ENCODE peak calls at places on chromosome 12, in nine cellular contexts. C is AG09319; Z is NCI-H345; B is activated naive CD8-positive, alpha-beta T cell treated with anti-CD3 and anti-CD28 coated beads, Interleukin-2, amount 10 ng/mL, durations not matched to agents 7 days and 5 days; A is stimulated activated CD8-positive, alpha-beta memory T cell treated with anti-CD3 and anti-CD28 coated beads, Interleukin-2, amount 100 ng/mL, for 1 hour; T is kidney tubule cell; Q is NCI-H146; W is KG1; P is left colon. J is an unnamed sample.

GRCh38 chr12:12612403-12612802 is 727 bp downstream of the CREBL2 start:
- DNase-seq in C (no peak), Z (peak; percentile 20), B (no peak), A (no peak), T (peak; percentile 66), Q (peak; percentile 59), W (no peak), P (no peak), J (peak; percentile 29)

GRCh38 chr12:56258820-56259183 is 618 bp upstream of the ANKRD52 start:
- DNase-seq in C (no peak), Z (no peak), B (no peak), A (no peak), T (no peak), Q (no peak), W (no peak), P (no peak), J (no peak)

GRCh38 chr12:116864371-116865160 is 16.7 kb downstream of the HRK start:
- DNase-seq in C (no peak), Z (no peak), B (no peak), A (no peak), T (peak; percentile 64), Q (peak; percentile 57), W (no peak), P (no peak), J (no peak)

GRCh38 chr12:131833896-131834641 is 5.9 kb downstream of the MMP17 start:
- DNase-seq in C (no peak), Z (peak; percentile 9), B (no peak), A (no peak), T (peak; percentile 11), Q (no peak), W (no peak), P (no peak), J (no peak)

GRCh38 chr12:101581190-101581589 is 13.6 kb upstream of the MYBPC1 start:
- DNase-seq in C (no peak), Z (no peak), B (no peak), A (no peak), T (no peak), Q (no peak), W (no peak), P (no peak), J (no peak)

GRCh38 chr12:86838709-86839108 is 582.5 kb upstream of the MGAT4C start:
- DNase-seq in C (no peak), Z (no peak), B (no peak), A (no peak), T (no peak), Q (no peak), W (no peak), P (no peak), J (no peak)

GRCh38 chr12:111268738-111269572 is 99.9 kb downstream of the PHETA1 start:
- DNase-seq in C (no peak), Z (peak; percentile 4), B (no peak), A (no peak), T (no peak), Q (peak; percentile 11), W (peak; percentile 12), P (no peak), J (no peak)

GRCh38 chr12:52659395-52659794 is 7.4 kb upstream of the KRT2 start:
- DNase-seq in C (no peak), Z (no peak), B (no peak), A (no peak), T (no peak), Q (no peak), W (no peak), P (no peak), J (no peak)

GRCh38 chr12:93378373-93379310 is 917 bp downstream of the NUDT4 start:
- DNase-seq in C (peak; percentile 44), Z (peak; percentile 55), B (peak; percentile 71), A (peak; percentile 27), T (peak; percentile 73), Q (peak; percentile 49), W (peak; percentile 63), P (peak; percentile 60), J (peak; percentile 53)

GRCh38 chr12:124852329-124852831 is 11.3 kb downstream of the SCARB1 start:
- DNase-seq in C (no peak), Z (no peak), B (peak; percentile 42), A (no peak), T (peak; percentile 19), Q (no peak), W (no peak), P (peak; percentile 57), J (no peak)

GRCh38 chr12:31201382-31201781 is 124.6 kb downstream of the SINHCAF start:
- DNase-seq in C (no peak), Z (no peak), B (no peak), A (no peak), T (no peak), Q (no peak), W (no peak), P (no peak), J (no peak)

GRCh38 chr12:131025234-131025633 is 71.5 kb downstream of the ADGRD1 start:
- DNase-seq in C (no peak), Z (no peak), B (no peak), A (no peak), T (no peak), Q (no peak), W (no peak), P (no peak), J (no peak)

GRCh38 chr12:51419473-51420228 is 5.0 kb upstream of the SLC4A8 start:
- DNase-seq in C (no peak), Z (peak; percentile 94), B (no peak), A (no peak), T (no peak), Q (peak; percentile 89), W (no peak), P (no peak), J (no peak)

GRCh38 chr12:87383705-87384104 is 645.5 kb downstream of the C12orf50 start:
- DNase-seq in C (no peak), Z (no peak), B (no peak), A (no peak), T (no peak), Q (peak; percentile 21), W (no peak), P (no peak), J (no peak)

GRCh38 chr12:109432842-109433304 is 44.2 kb downstream of the KCTD10 start:
- DNase-seq in C (peak; percentile 58), Z (peak; percentile 75), B (peak; percentile 88), A (peak; percentile 52), T (peak; percentile 81), Q (peak; percentile 69), W (peak; percentile 29), P (peak; percentile 92), J (peak; percentile 74)

GRCh38 chr12:41932470-41932991 is 212.1 kb downstream of the GXYLT1 start:
- DNase-seq in C (no peak), Z (peak; percentile 54), B (peak; percentile 42), A (no peak), T (peak; percentile 48), Q (peak; percentile 98), W (peak; percentile 82), P (peak; percentile 46), J (no peak)

GRCh38 chr12:128914908-128915563 is 61.8 kb downstream of the GLT1D1 start:
- DNase-seq in C (no peak), Z (no peak), B (no peak), A (no peak), T (no peak), Q (no peak), W (peak; percentile 33), P (no peak), J (no peak)

GRCh38 chr12:127145929-127146789 is 1120.8 kb upstream of the TMEM132C start:
- DNase-seq in C (peak; percentile 53), Z (peak; percentile 23), B (peak; percentile 87), A (peak; percentile 53), T (peak; percentile 74), Q (peak; percentile 60), W (no peak), P (peak; percentile 78), J (peak; percentile 5)

GRCh38 chr12:122870867-122871664 is 24.9 kb downstream of the VPS37B start:
- DNase-seq in C (no peak), Z (no peak), B (peak; percentile 24), A (no peak), T (no peak), Q (no peak), W (no peak), P (peak; percentile 56), J (no peak)

GRCh38 chr12:117527480-117527857 is 166.0 kb upstream of the NOS1 start:
- DNase-seq in C (no peak), Z (no peak), B (no peak), A (no peak), T (no peak), Q (no peak), W (no peak), P (no peak), J (no peak)

GRCh38 chr12:62248873-62249272 is 11.3 kb upstream of the USP15 start:
- DNase-seq in C (no peak), Z (no peak), B (no peak), A (no peak), T (no peak), Q (peak; percentile 1), W (no peak), P (no peak), J (no peak)

GRCh38 chr12:94458882-94459772 is 540 bp downstream of the CEP83 start:
- DNase-seq in C (no peak), Z (peak; percentile 60), B (no peak), A (no peak), T (peak; percentile 27), Q (peak; percentile 66), W (peak; percentile 43), P (no peak), J (peak; percentile 11)

GRCh38 chr12:79547735-79548347 is 142.9 kb downstream of the PAWR start:
- DNase-seq in C (peak; percentile 52), Z (peak; percentile 37), B (no peak), A (no peak), T (peak; percentile 84), Q (peak; percentile 48), W (no peak), P (peak; percentile 57), J (peak; percentile 37)

GRCh38 chr12:26058308-26058707 is 66.5 kb downstream of the BHLHE41 start:
- DNase-seq in C (no peak), Z (no peak), B (no peak), A (no peak), T (no peak), Q (no peak), W (no peak), P (no peak), J (no peak)

GRCh38 chr12:111686574-111687105 is 787 bp downstream of the ACAD10 start:
- DNase-seq in C (no peak), Z (no peak), B (no peak), A (no peak), T (no peak), Q (no peak), W (no peak), P (no peak), J (no peak)

GRCh38 chr12:124523071-124523470 is 44.3 kb downstream of the NCOR2 start:
- DNase-seq in C (no peak), Z (peak; percentile 68), B (no peak), A (no peak), T (no peak), Q (no peak), W (no peak), P (no peak), J (no peak)

GRCh38 chr12:68499616-68500015 is 111.1 kb upstream of the RAP1B start:
- DNase-seq in C (no peak), Z (no peak), B (no peak), A (no peak), T (no peak), Q (no peak), W (no peak), P (no peak), J (no peak)

GRCh38 chr12:8018666-8019581 is 13.6 kb upstream of the FOXJ2 start:
- DNase-seq in C (no peak), Z (no peak), B (peak; percentile 51), A (no peak), T (no peak), Q (peak; percentile 23), W (peak; percentile 9), P (no peak), J (no peak)

GRCh38 chr12:851913-852312 is 97.6 kb downstream of the RAD52 start:
- DNase-seq in C (peak; percentile 27), Z (no peak), B (no peak), A (no peak), T (no peak), Q (no peak), W (no peak), P (no peak), J (peak; percentile 23)

GRCh38 chr12:3036901-3037600 is 40.1 kb upstream of the TSPAN9 start:
- DNase-seq in C (no peak), Z (no peak), B (no peak), A (no peak), T (no peak), Q (no peak), W (no peak), P (no peak), J (no peak)

GRCh38 chr12:45388545-45388944 is 172.7 kb downstream of the ANO6 start:
- DNase-seq in C (peak; percentile 30), Z (no peak), B (no peak), A (no peak), T (peak; percentile 34), Q (peak; percentile 18), W (no peak), P (no peak), J (peak; percentile 45)

J was measured in HTR-8/SVneo.